ENCODE peak calls at places on chromosomes 7 and 10, in nine cellular contexts. P, B, J, F, K, S, G, I and Z are unnamed samples.

GRCh38 chr10:66983482-66983818 is 57.6 kb downstream of the LRRTM3 start:
- DNase-seq in I (no peak), S (no peak), F (no peak), P (no peak), K (no peak), B (no peak), J (no peak), G (no peak), Z (no peak)

GRCh38 chr7:70717553-70718248 is 414.2 kb upstream of the GALNT17 start:
- DNase-seq in K (no peak), P (no peak), G (no peak), F (no peak), B (no peak), I (no peak), S (no peak), J (no peak), Z (no peak)

GRCh38 chr10:21317902-21318301 is 207.6 kb downstream of the SKIDA1 start:
- DNase-seq in F (no peak), P (no peak), K (no peak), G (no peak), B (peak; percentile 43), I (no peak), S (no peak), J (no peak), Z (no peak)

GRCh38 chr7:108589874-108590273 is 20.2 kb downstream of the DNAJB9 start:
- DNase-seq in S (no peak), G (no peak), P (no peak), F (no peak), I (no peak), B (no peak), K (no peak), J (no peak), Z (no peak)

GRCh38 chr7:106187613-106188350 is 75.7 kb upstream of the SYPL1 start:
- DNase-seq in G (no peak), B (no peak), K (no peak), J (no peak), I (no peak), P (no peak), F (no peak), S (no peak), Z (no peak)

GRCh38 chr10:95413608-95414007 is 122.8 kb upstream of the PDLIM1 start:
- DNase-seq in B (no peak), F (no peak), K (no peak), P (no peak), G (no peak), J (no peak), I (no peak), S (no peak), Z (no peak)

GRCh38 chr7:4215176-4215720 is 466.8 kb upstream of the FOXK1 start:
- DNase-seq in K (no peak), G (no peak), I (no peak), J (no peak), B (no peak), F (no peak), S (no peak), P (no peak), Z (no peak)

GRCh38 chr7:4227105-4228010 is 454.7 kb upstream of the FOXK1 start:
- DNase-seq in F (no peak), S (no peak), P (no peak), I (no peak), K (no peak), G (no peak), J (no peak), B (no peak), Z (no peak)

GRCh38 chr7:40329601-40330153 is 194.9 kb downstream of the SUGCT start:
- DNase-seq in I (peak; percentile 58), F (peak; percentile 72), J (no peak), P (peak; percentile 52), B (no peak), K (peak; percentile 73), S (no peak), G (no peak), Z (no peak)

GRCh38 chr7:32506266-32507054 is 11.2 kb downstream of the AVL9 start:
- DNase-seq in S (no peak), B (no peak), J (no peak), P (peak; percentile 10), K (no peak), G (no peak), I (peak; percentile 78), F (no peak), Z (no peak)

GRCh38 chr7:70738080-70738479 is 393.9 kb upstream of the GALNT17 start:
- DNase-seq in P (no peak), I (no peak), K (no peak), G (no peak), S (peak; percentile 52), F (peak; percentile 69), J (peak; percentile 86), B (no peak), Z (peak; percentile 74)

GRCh38 chr7:159143780-159144755 is 599 bp downstream of the VIPR2 start:
- DNase-seq in J (no peak), P (no peak), G (peak; percentile 82), K (peak; percentile 71), F (peak; percentile 57), B (no peak), I (no peak), S (no peak), Z (peak; percentile 18)

GRCh38 chr7:23394828-23395227 is 75.5 kb downstream of the IGF2BP3 start:
- DNase-seq in J (no peak), P (no peak), G (no peak), F (no peak), K (no peak), S (no peak), B (no peak), I (no peak), Z (no peak)
- TF ChIP-seq POLR2AphosphoS5 in J (no peak), P (no peak), G (no peak), F (no peak), K (no peak), S (no peak), B (no peak), I (no peak), Z (no peak)

GRCh38 chr7:22921386-22922086 is 92.4 kb downstream of the HYCC1 start:
- DNase-seq in S (no peak), G (no peak), F (no peak), I (no peak), B (no peak), P (peak; percentile 23), K (no peak), J (no peak), Z (no peak)
- TF ChIP-seq CTCF in S (no peak), G (no peak), F (no peak), I (no peak), B (no peak), P (no peak), K (no peak), J (no peak), Z (no peak)

DNA sequence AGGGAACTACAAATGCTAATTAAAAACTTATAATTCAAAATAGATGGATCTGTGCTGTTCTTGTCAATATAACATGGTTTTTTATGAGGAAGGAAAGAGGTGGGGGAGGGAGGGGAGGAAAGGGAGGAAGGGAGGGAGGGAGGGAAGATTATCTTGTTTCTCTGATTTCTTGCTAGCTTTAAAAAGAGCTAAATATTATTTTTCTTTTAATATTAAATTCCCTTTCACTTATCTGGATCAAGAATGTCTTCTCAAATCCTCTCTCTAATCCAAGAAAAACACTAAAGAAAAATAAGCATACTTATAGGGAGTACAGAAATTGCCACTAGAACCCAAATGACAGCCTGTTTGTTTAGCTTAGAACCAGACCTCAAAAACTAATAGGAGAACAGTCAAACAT is 55.2 kb downstream of the LRRN3 start:
- DNase-seq in G (no peak), S (no peak), J (no peak), P (no peak), K (no peak), I (no peak), B (no peak), F (no peak), Z (no peak)
- H3K4me1 ChIP-seq in G (no peaks in the 10 kb centered on the region), S (no peaks in the 10 kb centered on the region), J (no peaks in the 10 kb centered on the region), P (no peaks in the 10 kb centered on the region), K (no peaks in the 10 kb centered on the region), I (no peaks in the 10 kb centered on the region), B (no peaks in the 10 kb centered on the region), F (no peaks in the 10 kb centered on the region), Z (no peaks in the 10 kb centered on the region)

GRCh38 chr10:1451362-1451888 is 285.9 kb downstream of the ADARB2 start:
- DNase-seq in J (no peak), B (no peak), P (no peak), I (no peak), G (no peak), F (no peak), S (no peak), K (no peak), Z (no peak)

GRCh38 chr10:1452777-1453176 is 284.5 kb downstream of the ADARB2 start:
- DNase-seq in S (no peak), G (no peak), I (no peak), J (no peak), B (no peak), K (no peak), F (no peak), P (no peak), Z (no peak)

GRCh38 chr10:1444826-1445225 is 292.5 kb downstream of the ADARB2 start:
- DNase-seq in J (no peak), S (no peak), I (no peak), P (no peak), K (no peak), B (no peak), F (no peak), G (no peak), Z (no peak)

GRCh38 chr10:1449806-1450205 is 287.5 kb downstream of the ADARB2 start:
- DNase-seq in K (peak; percentile 72), B (no peak), P (no peak), J (no peak), I (no peak), G (no peak), F (no peak), S (no peak), Z (no peak)

GRCh38 chr10:1448252-1448901 is 288.9 kb downstream of the ADARB2 start:
- DNase-seq in B (no peak), G (no peak), F (no peak), K (no peak), S (no peak), P (no peak), J (no peak), I (no peak), Z (peak; percentile 22)
- TF ChIP-seq POLR2AphosphoS5 in B (no peak), G (no peak), F (no peak), K (no peak), S (no peak), P (no peak), J (no peak), I (no peak), Z (no peak)

GRCh38 chr7:34928052-34928451 is 109.2 kb downstream of the DPY19L1 start:
- DNase-seq in J (peak; percentile 27), P (peak; percentile 46), G (no peak), B (no peak), I (peak; percentile 10), F (peak; percentile 93), K (peak; percentile 16), S (peak; percentile 38), Z (no peak)
- TF ChIP-seq CTCF in J (peak; percentile 23), P (peak; percentile 67), G (no peak), B (no peak), I (peak; percentile 92), F (peak; percentile 66), K (peak; percentile 64), S (no peak), Z (no peak)

DNA sequence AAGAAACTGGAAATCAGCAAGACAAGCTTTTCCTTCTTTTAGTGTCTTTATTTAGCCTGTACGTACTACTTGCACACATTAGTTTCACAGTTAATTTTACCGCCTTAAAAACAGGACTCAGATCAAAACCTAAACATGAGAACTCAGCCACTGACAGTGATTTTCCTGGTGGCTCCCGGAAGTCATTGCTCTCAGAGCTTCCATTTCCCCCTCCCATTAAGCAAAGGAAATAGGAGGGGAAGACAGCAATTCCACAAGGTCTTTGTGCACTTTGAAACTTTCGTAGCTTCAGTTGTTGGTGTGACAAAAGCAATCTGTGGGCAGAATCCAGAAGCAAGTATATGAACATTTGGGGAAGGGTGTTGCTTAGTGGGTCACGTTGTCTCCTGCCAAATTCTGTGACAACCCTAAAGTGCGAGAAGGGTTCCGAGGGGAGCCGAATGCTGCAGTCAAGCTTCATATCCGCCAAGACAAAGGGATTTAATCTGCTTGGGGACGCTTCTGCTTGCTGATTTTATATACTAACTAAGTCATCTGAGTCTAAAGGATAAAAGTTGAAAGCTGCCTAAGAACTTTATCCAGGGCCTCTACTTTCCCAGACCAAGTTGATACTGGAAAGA is 30.4 kb downstream of the FAM53B start:
- DNase-seq in G (no peak), J (no peak), P (no peak), I (no peak), K (no peak), F (no peak), S (no peak), B (no peak), Z (no peak)
- H3K4me1 ChIP-seq in G (peaks cover 73% of the 10 kb centered on the region), J (peaks cover 51% of the 10 kb centered on the region), P (peaks cover 85% of the 10 kb centered on the region), I (peaks cover 14% of the 10 kb centered on the region), K (peaks cover 25% of the 10 kb centered on the region), F (peaks cover 10% of the 10 kb centered on the region), S (peaks cover 34% of the 10 kb centered on the region), B (peaks cover 67% of the 10 kb centered on the region), Z (peaks cover 6% of the 10 kb centered on the region)